ENCODE peak calls at places on chromosomes 12 and 14, in six cellular contexts. A, P, M, D, J and C are unnamed samples.
A peak's percentile ranks its signal among the peaks of the same experiment; 100 is the strongest.

GRCh38 chr12:53192531-53193021 is 11.9 kb upstream of the CSAD start:
- DNase-seq in A (no peak), P (no peak), M (no peak), D (no peak), J (no peak), C (no peak)

GRCh38 chr14:31934767-31935266 is 142.3 kb upstream of the ARHGAP5 start:
- DNase-seq in A (peak; percentile 78), P (no peak), M (peak; percentile 89), D (peak; percentile 54), J (no peak), C (no peak)

GRCh38 chr14:101843665-101844064 is 82.2 kb downstream of the PPP2R5C start:
- DNase-seq in A (no peak), P (no peak), M (peak; percentile 30), D (no peak), J (no peak), C (no peak)

GRCh38 chr12:85632390-85632789 is 203.8 kb downstream of the RASSF9 start:
- DNase-seq in A (no peak), P (no peak), M (no peak), D (no peak), J (no peak), C (no peak)

GRCh38 chr14:25006961-25007795 is 42.8 kb downstream of the STXBP6 start:
- DNase-seq in A (no peak), P (no peak), M (peak; percentile 31), D (no peak), J (no peak), C (no peak)

GRCh38 chr12:59164991-59165718 is 244.9 kb upstream of the LRIG3 start:
- DNase-seq in A (no peak), P (no peak), M (peak; percentile 44), D (peak; percentile 54), J (no peak), C (no peak)

GRCh38 chr12:125220404-125221273 is 155.4 kb downstream of the AACS start:
- DNase-seq in A (peak; percentile 52), P (no peak), M (peak; percentile 47), D (no peak), J (no peak), C (no peak)

GRCh38 chr14:74574092-74574438 is 38.0 kb downstream of the LTBP2 start:
- DNase-seq in A (no peak), P (no peak), M (no peak), D (no peak), J (no peak), C (no peak)

GRCh38 chr14:56273151-56273550 is 154.9 kb downstream of the PELI2 start:
- DNase-seq in A (no peak), P (no peak), M (no peak), D (no peak), J (no peak), C (no peak)

GRCh38 chr14:75126121-75126544 is 715 bp downstream of the NEK9 start:
- DNase-seq in A (no peak), P (no peak), M (no peak), D (no peak), J (no peak), C (no peak)

GRCh38 chr12:6432991-6433390 is 11.8 kb upstream of the CD27 start:
- DNase-seq in A (no peak), P (no peak), M (no peak), D (no peak), J (no peak), C (no peak)

GRCh38 chr14:53924754-53925153 is 31.9 kb downstream of the BMP4 start:
- DNase-seq in A (no peak), P (no peak), M (no peak), D (no peak), J (no peak), C (no peak)

GRCh38 chr14:81811705-81812269 is 278.1 kb upstream of the SEL1L start:
- DNase-seq in A (no peak), P (no peak), M (no peak), D (no peak), J (no peak), C (no peak)

GRCh38 chr14:67487332-67487731 is 1.2 kb downstream of the TMEM229B start:
- DNase-seq in A (no peak), P (no peak), M (no peak), D (no peak), J (no peak), C (no peak)

GRCh38 chr12:6821271-6821673 is 349 bp upstream of the GPR162 start:
- DNase-seq in A (peak; percentile 86), P (peak; percentile 90), M (peak; percentile 86), D (no peak), J (no peak), C (no peak)

GRCh38 chr12:131862994-131863710 is 31.3 kb upstream of the ULK1 start:
- DNase-seq in A (no peak), P (peak; percentile 37), M (no peak), D (no peak), J (peak; percentile 87), C (no peak)

DNA sequence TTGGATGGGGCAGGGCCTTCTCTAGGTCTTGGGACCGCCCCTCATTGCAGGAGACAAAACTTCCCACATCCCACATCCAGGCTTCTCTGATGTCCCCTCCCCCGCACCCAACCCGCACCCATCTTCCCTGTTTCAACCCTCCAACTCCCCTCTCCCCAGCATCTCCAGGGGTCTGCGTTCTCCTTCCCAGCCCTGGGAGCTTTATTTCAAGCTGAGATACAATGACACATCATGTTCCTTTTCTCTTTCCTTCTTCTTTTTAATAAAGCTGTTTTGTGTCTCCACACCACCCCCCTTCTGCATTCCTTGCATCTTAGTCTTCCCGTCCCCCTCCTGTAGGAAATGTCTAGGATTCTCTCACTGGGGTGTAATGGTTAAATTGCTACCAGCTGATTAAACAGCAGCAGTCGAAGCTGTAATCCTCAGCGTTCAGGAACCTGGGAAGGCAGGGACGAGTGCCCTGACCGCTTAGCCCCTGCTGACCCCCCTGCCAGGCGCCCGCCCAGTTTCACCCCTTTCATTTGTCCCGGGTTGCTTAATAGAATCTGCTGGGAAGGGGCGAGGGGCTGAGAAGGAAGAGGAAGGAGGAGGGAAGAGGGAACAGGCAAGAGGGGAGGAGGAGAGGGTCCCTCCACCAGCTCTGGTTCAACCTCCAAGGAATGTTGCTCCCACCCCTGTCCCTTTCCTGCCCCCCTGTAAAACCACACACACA is 104.4 kb upstream of the MED13L start:
- DNase-seq in A (peak; percentile 40), P (no peak), M (peak; percentile 98), D (no peak), J (no peak), C (no peak)
- H3K27me3 ChIP-seq in A (no peaks in the 10 kb centered on the region), P (no peaks in the 10 kb centered on the region), M (no peaks in the 10 kb centered on the region), D (no peaks in the 10 kb centered on the region), J (no peaks in the 10 kb centered on the region), C (no peaks in the 10 kb centered on the region)

DNA sequence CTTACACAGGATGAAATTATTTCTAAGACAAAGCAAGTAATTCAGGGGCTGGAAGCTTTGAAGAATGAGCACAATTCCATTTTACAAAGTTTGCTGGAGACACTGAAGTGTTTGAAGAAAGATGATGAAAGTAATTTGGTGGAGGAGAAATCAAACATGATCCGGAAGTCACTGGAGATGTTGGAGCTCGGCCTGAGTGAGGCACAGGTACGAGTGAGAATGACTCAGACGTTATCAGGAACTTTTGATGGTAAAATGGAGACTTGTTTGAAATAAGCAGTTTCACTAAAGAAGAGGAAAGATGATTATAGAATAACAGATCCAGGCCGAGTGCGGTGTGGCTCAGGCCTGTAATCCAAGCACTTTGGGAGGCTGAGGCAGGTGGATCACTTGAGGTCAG is 25.6 kb downstream of the KLC1 start:
- DNase-seq in A (no peak), P (no peak), M (no peak), D (no peak), J (no peak), C (no peak)
- H3K27ac ChIP-seq in A (no peak overlapping the region), P (no peak overlapping the region), M (no peak overlapping the region), D (no peak overlapping the region), J (no peak overlapping the region), C (no peak overlapping the region)

GRCh38 chr12:225012-225411 is 11.1 kb upstream of the SLC6A12 start:
- DNase-seq in A (no peak), P (no peak), M (no peak), D (no peak), J (no peak), C (no peak)
- H3K27me3 ChIP-seq in A (no peaks in the 10 kb centered on the region), P (no peaks in the 10 kb centered on the region), M (no peaks in the 10 kb centered on the region), D (no peaks in the 10 kb centered on the region), J (peaks cover 13% of the 10 kb centered on the region), C (no peaks in the 10 kb centered on the region)

GRCh38 chr14:91352101-91352500 is 65.5 kb downstream of the CCDC88C start:
- DNase-seq in A (no peak), P (peak; percentile 48), M (no peak), D (no peak), J (no peak), C (no peak)

GRCh38 chr14:91350813-91351507 is 66.7 kb downstream of the CCDC88C start:
- DNase-seq in A (no peak), P (peak; percentile 31), M (no peak), D (no peak), J (no peak), C (no peak)

GRCh38 chr14:91351508-91351853 is 66.1 kb downstream of the CCDC88C start:
- DNase-seq in A (no peak), P (peak; percentile 32), M (no peak), D (no peak), J (no peak), C (no peak)

GRCh38 chr14:91354221-91354916 is 63.3 kb downstream of the CCDC88C start:
- DNase-seq in A (no peak), P (peak; percentile 50), M (no peak), D (no peak), J (no peak), C (no peak)

GRCh38 chr14:91352696-91353692 is 64.6 kb downstream of the CCDC88C start:
- DNase-seq in A (no peak), P (peak; percentile 21), M (no peak), D (no peak), J (no peak), C (no peak)
- H3K27ac ChIP-seq in A (no peak overlapping the region), P (no peak overlapping the region), M (no peak overlapping the region), D (no peak overlapping the region), J (no peak overlapping the region), C (no peak overlapping the region)

DNA sequence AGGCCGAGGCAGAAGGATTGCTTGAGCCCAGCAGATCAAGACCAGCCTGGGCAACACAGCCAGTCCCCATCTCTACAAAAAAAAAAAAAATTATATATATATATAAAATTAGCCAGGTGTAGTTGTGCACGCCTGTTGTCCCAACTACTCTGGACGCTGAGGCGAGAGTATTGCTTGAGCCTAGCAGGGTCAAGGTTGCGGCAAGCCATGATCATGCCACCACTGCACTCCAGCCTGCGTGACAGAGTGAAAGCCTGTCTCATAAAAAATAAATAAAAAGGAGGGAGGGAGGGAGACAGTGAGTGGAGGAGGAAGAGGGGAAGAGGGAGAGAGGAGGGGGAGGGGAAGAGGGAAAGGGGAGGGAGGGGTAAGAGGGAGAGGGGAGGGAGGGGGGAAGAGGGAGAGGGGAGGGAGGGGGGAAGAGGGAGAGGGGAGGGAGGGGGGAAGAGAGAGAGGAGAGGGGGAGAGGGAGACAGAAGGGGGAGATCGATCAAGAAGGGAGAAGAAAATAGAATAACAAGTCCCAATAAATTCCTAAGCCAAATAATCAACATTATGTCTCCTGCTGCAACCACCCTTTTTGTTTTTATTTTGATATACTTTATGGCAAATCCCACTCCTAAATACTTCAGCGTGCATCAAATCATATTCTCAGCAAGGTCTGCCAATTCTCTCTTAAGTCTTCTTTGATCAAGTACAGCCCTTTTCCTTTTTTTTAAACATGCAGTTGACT is 163.9 kb downstream of the MED13L start:
- DNase-seq in A (no peak), P (no peak), M (no peak), D (no peak), J (no peak), C (peak; percentile 64)
- H3K27me3 ChIP-seq in A (no peaks in the 10 kb centered on the region), P (no peaks in the 10 kb centered on the region), M (no peaks in the 10 kb centered on the region), D (no peaks in the 10 kb centered on the region), J (no peaks in the 10 kb centered on the region), C (no peaks in the 10 kb centered on the region)